ENCODE peak calls at places on chromosomes 3 and 15, in four cellular contexts. One of them, this sample, is unnamed.

GRCh38 chr3:30428251-30428650 is 178.2 kb upstream of the TGFBR2 start:
- DNase-seq in OCI-LY7: no peak
- DNase-seq in psoas muscle: no peak
- DNase-seq in fibroblast of pulmonary artery: peak; percentile 41
- DNase-seq in this sample: peak; percentile 71

GRCh38 chr3:43859766-43860165 is 169.0 kb downstream of the ABHD5 start:
- DNase-seq in OCI-LY7: no peak
- DNase-seq in psoas muscle: no peak
- DNase-seq in fibroblast of pulmonary artery: no peak
- DNase-seq in this sample: no peak

GRCh38 chr15:38652998-38653397 is 88.4 kb upstream of the RASGRP1 start:
- DNase-seq in OCI-LY7: peak; percentile 59
- DNase-seq in psoas muscle: no peak
- DNase-seq in fibroblast of pulmonary artery: no peak
- DNase-seq in this sample: no peak

GRCh38 chr3:170865209-170866094 is 4.5 kb downstream of the RPL22L1 start:
- DNase-seq in OCI-LY7: no peak
- DNase-seq in psoas muscle: no peak
- DNase-seq in fibroblast of pulmonary artery: no peak
- DNase-seq in this sample: no peak

GRCh38 chr15:59232476-59232875 is 25.8 kb downstream of the LDHAL6B start:
- DNase-seq in OCI-LY7: no peak
- DNase-seq in psoas muscle: no peak
- DNase-seq in fibroblast of pulmonary artery: peak; percentile 81
- DNase-seq in this sample: peak; percentile 86

GRCh38 chr3:56413911-56414310 is 54.4 kb downstream of the ERC2 start:
- DNase-seq in OCI-LY7: no peak
- DNase-seq in psoas muscle: no peak
- DNase-seq in fibroblast of pulmonary artery: peak; percentile 5
- DNase-seq in this sample: no peak

GRCh38 chr3:34183581-34184313 is 385.3 kb downstream of the PDCD6IP start:
- DNase-seq in OCI-LY7: no peak
- DNase-seq in psoas muscle: no peak
- DNase-seq in fibroblast of pulmonary artery: no peak
- DNase-seq in this sample: no peak

GRCh38 chr3:7651213-7651612 is 790.3 kb downstream of the GRM7 start:
- DNase-seq in OCI-LY7: no peak
- DNase-seq in psoas muscle: no peak
- DNase-seq in fibroblast of pulmonary artery: no peak
- DNase-seq in this sample: no peak

GRCh38 chr3:197746801-197747237 is 2.9 kb upstream of the FYTTD1 start:
- DNase-seq in OCI-LY7: peak; percentile 24
- DNase-seq in psoas muscle: no peak
- DNase-seq in fibroblast of pulmonary artery: no peak
- DNase-seq in this sample: no peak

GRCh38 chr3:111720681-111721380 is 125.7 kb upstream of the ZBED2 start:
- DNase-seq in OCI-LY7: no peak
- DNase-seq in psoas muscle: no peak
- DNase-seq in fibroblast of pulmonary artery: no peak
- DNase-seq in this sample: no peak

GRCh38 chr3:60391292-60391691 is 860.0 kb downstream of the FHIT start:
- DNase-seq in OCI-LY7: no peak
- DNase-seq in psoas muscle: no peak
- DNase-seq in fibroblast of pulmonary artery: no peak
- DNase-seq in this sample: no peak

GRCh38 chr15:63718590-63719035 is 115.1 kb downstream of the HERC1 start:
- DNase-seq in OCI-LY7: no peak
- DNase-seq in psoas muscle: no peak
- DNase-seq in fibroblast of pulmonary artery: peak; percentile 59
- DNase-seq in this sample: peak; percentile 84

GRCh38 chr15:90099072-90099867 is 3.0 kb downstream of the IDH2 start:
- DNase-seq in OCI-LY7: peak; percentile 76
- DNase-seq in psoas muscle: no peak
- DNase-seq in fibroblast of pulmonary artery: no peak
- DNase-seq in this sample: no peak

GRCh38 chr3:183385698-183386590 is 42.5 kb downstream of the MCF2L2 start:
- DNase-seq in OCI-LY7: peak; percentile 79
- DNase-seq in psoas muscle: no peak
- DNase-seq in fibroblast of pulmonary artery: peak; percentile 88
- DNase-seq in this sample: peak; percentile 75

GRCh38 chr3:10310578-10310977 is 10.3 kb downstream of the SEC13 start:
- DNase-seq in OCI-LY7: no peak
- DNase-seq in psoas muscle: no peak
- DNase-seq in fibroblast of pulmonary artery: peak; percentile 17
- DNase-seq in this sample: peak; percentile 40

GRCh38 chr15:42575188-42576039 is at the start of gene STARD9:
- DNase-seq in OCI-LY7: peak; percentile 96
- DNase-seq in psoas muscle: peak; percentile 99
- DNase-seq in fibroblast of pulmonary artery: peak; percentile 99
- DNase-seq in this sample: peak; percentile 98
- TF ChIP-seq CTCF in OCI-LY7: no peak
- TF ChIP-seq CTCF in psoas muscle: no peak
- TF ChIP-seq CTCF in fibroblast of pulmonary artery: no peak
- TF ChIP-seq CTCF in this sample: peak; percentile 15

DNA sequence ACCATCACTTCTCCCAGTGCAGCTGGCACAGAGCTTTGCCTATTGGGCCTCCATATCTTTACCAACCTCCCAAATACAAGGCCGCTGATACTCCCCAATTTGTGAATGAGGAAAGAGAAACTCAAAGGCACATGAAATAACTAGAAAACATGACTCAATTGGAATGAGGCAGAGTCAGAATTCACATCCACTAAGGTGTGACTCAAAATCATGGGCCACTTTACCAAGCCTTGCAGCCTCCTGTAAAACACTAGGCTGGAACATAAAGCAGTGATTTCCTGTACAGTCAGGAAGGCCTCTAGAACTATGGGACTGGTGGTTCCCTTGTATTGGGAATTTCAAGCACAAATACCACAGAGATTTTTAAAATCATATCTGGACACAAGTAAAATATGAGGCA is 128.6 kb downstream of the DCLK3 start:
- DNase-seq in OCI-LY7: no peak
- DNase-seq in psoas muscle: no peak
- DNase-seq in fibroblast of pulmonary artery: no peak
- DNase-seq in this sample: peak; percentile 15
- TF ChIP-seq CTCF in OCI-LY7: no peak
- TF ChIP-seq CTCF in psoas muscle: no peak
- TF ChIP-seq CTCF in fibroblast of pulmonary artery: no peak
- TF ChIP-seq CTCF in this sample: no peak

GRCh38 chr3:2096196-2096595 is 2.5 kb upstream of the CNTN4 start:
- DNase-seq in OCI-LY7: no peak
- DNase-seq in psoas muscle: no peak
- DNase-seq in fibroblast of pulmonary artery: no peak
- DNase-seq in this sample: no peak

GRCh38 chr3:2097641-2098191 is 950 bp upstream of the CNTN4 start:
- DNase-seq in OCI-LY7: no peak
- DNase-seq in psoas muscle: no peak
- DNase-seq in fibroblast of pulmonary artery: no peak
- DNase-seq in this sample: no peak

GRCh38 chr3:2099028-2099671 is 484 bp downstream of the CNTN4 start:
- DNase-seq in OCI-LY7: no peak
- DNase-seq in psoas muscle: peak; percentile 46
- DNase-seq in fibroblast of pulmonary artery: no peak
- DNase-seq in this sample: no peak

GRCh38 chr3:2099779-2100191 is 1.1 kb downstream of the CNTN4 start:
- DNase-seq in OCI-LY7: no peak
- DNase-seq in psoas muscle: no peak
- DNase-seq in fibroblast of pulmonary artery: no peak
- DNase-seq in this sample: no peak

DNA sequence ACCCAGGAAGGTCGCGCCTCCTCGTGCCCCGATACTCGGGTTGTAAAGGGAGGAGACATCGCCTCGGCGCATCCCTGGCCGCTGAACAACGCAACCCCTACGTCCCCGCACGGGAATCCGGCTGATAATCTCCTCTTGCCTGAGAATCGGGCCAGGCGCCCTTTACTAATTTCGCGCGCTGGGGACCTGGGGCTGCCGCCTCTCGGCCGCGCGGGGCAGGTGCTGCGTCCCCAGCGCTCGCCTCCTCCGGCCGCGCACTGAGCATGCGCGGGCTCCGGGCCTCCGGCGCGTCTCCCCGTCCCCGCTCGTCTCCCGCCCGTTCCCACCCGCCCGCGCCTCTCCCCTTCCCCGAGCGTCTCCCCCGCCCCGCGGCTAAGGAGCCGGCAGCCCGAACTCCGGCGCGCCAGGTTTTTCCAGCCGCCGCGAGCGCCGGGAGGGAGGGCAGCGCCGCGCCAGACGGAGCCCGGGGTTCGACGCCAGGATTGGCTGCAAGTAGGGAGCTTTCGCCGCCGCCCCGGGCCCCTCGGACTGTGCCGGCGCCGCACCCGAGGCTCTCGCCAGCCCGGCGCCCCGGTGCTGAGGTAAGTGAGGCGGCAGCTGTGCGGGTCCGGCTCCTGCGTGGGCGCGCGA is at the start of gene CNTN4:
- DNase-seq in OCI-LY7: no peak
- DNase-seq in psoas muscle: peak; percentile 71
- DNase-seq in fibroblast of pulmonary artery: no peak
- DNase-seq in this sample: no peak
- TF ChIP-seq CTCF in OCI-LY7: no peak
- TF ChIP-seq CTCF in psoas muscle: no peak
- TF ChIP-seq CTCF in fibroblast of pulmonary artery: no peak
- TF ChIP-seq CTCF in this sample: no peak

GRCh38 chr3:14497321-14497720 is 42.8 kb downstream of the GRIP2 start:
- DNase-seq in OCI-LY7: peak; percentile 11
- DNase-seq in psoas muscle: peak; percentile 39
- DNase-seq in fibroblast of pulmonary artery: no peak
- DNase-seq in this sample: no peak
- TF ChIP-seq CTCF in OCI-LY7: peak; percentile 66
- TF ChIP-seq CTCF in psoas muscle: no peak
- TF ChIP-seq CTCF in fibroblast of pulmonary artery: no peak
- TF ChIP-seq CTCF in this sample: no peak

GRCh38 chr3:123765475-123766166 is 118.5 kb downstream of the MYLK start:
- DNase-seq in OCI-LY7: no peak
- DNase-seq in psoas muscle: no peak
- DNase-seq in fibroblast of pulmonary artery: peak; percentile 86
- DNase-seq in this sample: peak; percentile 74
- TF ChIP-seq CTCF in OCI-LY7: no peak
- TF ChIP-seq CTCF in psoas muscle: no peak
- TF ChIP-seq CTCF in fibroblast of pulmonary artery: no peak
- TF ChIP-seq CTCF in this sample: no peak